ENCODE peak calls at places on chromosomes 1 and 21, in eight cellular contexts. A is cardiac muscle cell; U is CD8-positive, alpha-beta T cell; I is tibial nerve; L is CD8-positive, alpha-beta memory T cell; F is DND-41; V is uterus; T is colonic mucosa. S is an unnamed sample. For H3K4me1, the result is how much of the 10 kb centered on the place peaks cover.

GRCh38 chr1:211247921-211248320 is 11.2 kb upstream of the RCOR3 start:
- DNase-seq in F (no peak), L (no peak), U (no peak), T (no peak), V (no peak), A (peak), I (no peak), S (no peak)

GRCh38 chr1:97806996-97807395 is 113.8 kb downstream of the DPYD start:
- DNase-seq in V (no peak), F (no peak), U (no peak), A (no peak), T (no peak), I (no peak), L (no peak), S (no peak)

GRCh38 chr1:231563253-231563652 is 34.8 kb downstream of the TSNAX start:
- DNase-seq in V (no peak), A (no peak), F (no peak), I (no peak), T (no peak), U (no peak), L (no peak), S (no peak)

GRCh38 chr1:232404227-232404626 is 225.7 kb downstream of the SIPA1L2 start:
- DNase-seq in F (no peak), U (no peak), T (no peak), I (no peak), V (no peak), L (no peak), A (no peak), S (no peak)

GRCh38 chr1:226661965-226662364 is 77.1 kb downstream of the ITPKB start:
- DNase-seq in V (peak), U (peak), I (no peak), L (no peak), F (no peak), T (no peak), A (peak), S (no peak)

GRCh38 chr1:225435487-225435886 is 7.6 kb upstream of the LBR start:
- DNase-seq in V (no peak), L (no peak), A (no peak), T (no peak), F (no peak), I (no peak), U (no peak), S (no peak)

GRCh38 chr21:37921091-37921490 is 4.8 kb upstream of the KCNJ6 start:
- DNase-seq in V (no peak), F (no peak), U (no peak), I (no peak), L (no peak), A (no peak), T (no peak), S (no peak)

GRCh38 chr1:101382135-101382534 is 145.3 kb downstream of the S1PR1 start:
- DNase-seq in U (no peak), V (no peak), A (no peak), I (no peak), F (no peak), T (no peak), L (no peak), S (no peak)

GRCh38 chr1:203512830-203513578 is 19.1 kb downstream of the OPTC start:
- DNase-seq in A (no peak), L (no peak), V (peak), T (no peak), F (no peak), I (no peak), U (no peak), S (no peak)

GRCh38 chr1:40965531-40965930 is 14.0 kb upstream of the CTPS1 start:
- DNase-seq in A (no peak), F (no peak), T (no peak), U (no peak), I (no peak), L (no peak), V (no peak), S (no peak)

GRCh38 chr1:111768625-111769024 is 12.9 kb downstream of the DDX20 start:
- DNase-seq in I (no peak), T (no peak), V (no peak), F (no peak), L (no peak), U (no peak), A (no peak), S (no peak)

GRCh38 chr1:197799271-197799670 is 24.0 kb upstream of the DENND1B start:
- DNase-seq in A (no peak), V (no peak), F (no peak), U (no peak), T (no peak), L (no peak), I (no peak), S (no peak)

GRCh38 chr1:247089616-247090375 is 11.2 kb upstream of the ZNF670 start:
- DNase-seq in L (no peak), U (no peak), F (no peak), T (no peak), V (no peak), I (no peak), A (no peak), S (no peak)

GRCh38 chr1:58781541-58782307 is 2.1 kb downstream of the JUN start:
- DNase-seq in I (peak), A (peak), T (peak), F (peak), V (peak), L (peak), U (peak), S (peak)

GRCh38 chr1:203396595-203397194 is 45.8 kb upstream of the FMOD start:
- DNase-seq in V (no peak), T (no peak), U (no peak), F (no peak), A (no peak), L (no peak), I (no peak), S (no peak)

GRCh38 chr1:22509815-22510214 is 53.5 kb upstream of the EPHA8 start:
- DNase-seq in L (no peak), A (no peak), F (no peak), T (no peak), U (no peak), I (no peak), V (no peak), S (no peak)

GRCh38 chr1:36786425-36786824 is 247.9 kb downstream of the GRIK3 start:
- DNase-seq in T (no peak), F (no peak), A (no peak), I (no peak), L (no peak), U (no peak), V (no peak), S (no peak)

GRCh38 chr1:234619071-234619480 is 9.1 kb upstream of the IRF2BP2 start:
- DNase-seq in F (no peak), T (no peak), L (no peak), U (no peak), V (no peak), I (no peak), A (no peak), S (no peak)

GRCh38 chr21:34888569-34889286 is 160.4 kb downstream of the RUNX1 start:
- DNase-seq in U (peak), T (peak), V (peak), I (peak), A (peak), F (peak), L (peak), S (peak)

GRCh38 chr1:190022709-190023108 is 455.0 kb downstream of the BRINP3 start:
- DNase-seq in A (no peak), V (no peak), U (no peak), L (no peak), F (no peak), I (no peak), T (no peak), S (no peak)

GRCh38 chr1:154809436-154810413 is 60.4 kb downstream of the KCNN3 start:
- DNase-seq in T (no peak), U (no peak), A (no peak), V (peak), L (no peak), F (no peak), I (no peak), S (no peak)

GRCh38 chr1:36161656-36162531 is 5.9 kb downstream of the MAP7D1 start:
- DNase-seq in T (no peak), V (no peak), F (peak), I (no peak), L (peak), U (peak), A (no peak), S (peak)

GRCh38 chr1:97903626-97904025 is 17.2 kb downstream of the DPYD start:
- DNase-seq in V (no peak), I (no peak), F (no peak), A (no peak), T (no peak), U (no peak), L (no peak), S (no peak)

GRCh38 chr1:85579619-85580018 is 942 bp upstream of the CCN1 start:
- DNase-seq in U (no peak), I (no peak), F (no peak), T (no peak), A (no peak), V (peak), L (no peak), S (no peak)

GRCh38 chr1:187892640-187893039 is 1063.9 kb downstream of the PLA2G4A start:
- DNase-seq in A (no peak), V (no peak), L (no peak), T (no peak), I (no peak), F (no peak), U (no peak), S (no peak)

GRCh38 chr1:193216920-193217319 is 30.5 kb upstream of the B3GALT2 start:
- DNase-seq in F (peak), V (no peak), I (no peak), T (no peak), A (no peak), U (no peak), L (no peak), S (no peak)

GRCh38 chr1:203937678-203938330 is 76.4 kb downstream of the SNRPE start:
- DNase-seq in L (no peak), A (no peak), T (no peak), U (no peak), I (no peak), F (no peak), V (no peak), S (no peak)

GRCh38 chr1:191671236-191671635 is 487.0 kb upstream of the RGS18 start:
- DNase-seq in V (no peak), F (no peak), A (no peak), T (no peak), I (no peak), L (no peak), U (no peak), S (no peak)

DNA sequence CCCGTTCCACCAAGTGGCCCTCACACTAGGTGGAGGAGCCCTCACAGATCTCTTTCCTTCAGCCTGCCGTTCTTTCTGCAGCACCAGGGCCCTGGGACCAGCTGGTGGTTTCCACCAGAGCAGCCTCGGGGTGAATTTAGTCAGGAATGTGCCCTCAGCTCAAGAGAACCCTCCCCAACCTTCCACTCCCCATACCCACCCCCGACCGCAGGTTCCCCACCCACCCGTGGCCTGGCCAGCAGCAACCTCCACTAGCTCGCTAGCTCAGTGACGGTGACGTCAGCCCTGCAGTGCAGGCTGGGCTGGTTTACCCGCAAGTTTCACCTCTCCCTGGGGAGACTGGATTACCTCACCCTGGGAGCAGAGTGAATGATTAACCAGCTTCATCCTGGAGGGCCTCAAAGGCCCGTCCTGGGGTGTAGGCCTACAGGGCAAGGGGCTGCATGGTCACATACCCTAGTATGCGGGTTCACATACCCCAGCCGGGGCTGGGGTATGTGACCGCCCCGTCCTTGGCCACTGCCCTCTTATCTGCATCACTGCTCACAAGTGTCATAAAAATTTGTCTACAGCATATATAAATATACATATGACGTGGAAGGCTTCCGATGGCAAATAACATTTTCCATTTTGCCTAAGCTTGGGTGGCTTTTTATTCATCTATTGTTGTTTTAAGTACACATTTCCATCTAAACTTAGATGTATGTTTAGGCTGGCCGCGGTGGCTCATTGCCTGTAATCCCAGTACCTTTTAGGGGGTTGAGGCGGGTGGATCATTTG is 24.5 kb downstream of the ELF3 start:
- DNase-seq in I (peak), V (peak), T (peak), A (peak), L (no peak), F (peak), U (no peak), S (no peak)
- H3K4me1 ChIP-seq in I (under half), V (under half), T (under half), A (under half), L (under half), F (under half), U (under half), S (under half)

GRCh38 chr1:39574646-39575045 is 1.9 kb downstream of the PABPC4 start:
- DNase-seq in A (peak), L (no peak), V (no peak), T (peak), U (no peak), F (no peak), I (no peak), S (no peak)
- H3K4me1 ChIP-seq in A (under half), L (under half), V (under half), T (under half), U (under half), F (under half), I (under half), S (under half)

GRCh38 chr1:11805454-11806306 is at the start of the genes CLCN6 and MTHFR:
- DNase-seq in I (peak), L (peak), U (peak), V (peak), T (peak), F (peak), A (peak), S (peak)

GRCh38 chr1:11800756-11801433 is 4.9 kb downstream of the MTHFR start:
- DNase-seq in L (no peak), F (no peak), A (no peak), U (no peak), T (no peak), V (no peak), I (no peak), S (no peak)

GRCh38 chr1:11804666-11805453 is 904 bp downstream of the MTHFR start:
- DNase-seq in L (peak), A (peak), V (peak), T (peak), U (peak), F (no peak), I (no peak), S (no peak)

GRCh38 chr1:11802616-11802972 is 3.2 kb downstream of the MTHFR start:
- DNase-seq in V (no peak), F (no peak), U (no peak), L (no peak), A (peak), T (peak), I (no peak), S (no peak)

DNA sequence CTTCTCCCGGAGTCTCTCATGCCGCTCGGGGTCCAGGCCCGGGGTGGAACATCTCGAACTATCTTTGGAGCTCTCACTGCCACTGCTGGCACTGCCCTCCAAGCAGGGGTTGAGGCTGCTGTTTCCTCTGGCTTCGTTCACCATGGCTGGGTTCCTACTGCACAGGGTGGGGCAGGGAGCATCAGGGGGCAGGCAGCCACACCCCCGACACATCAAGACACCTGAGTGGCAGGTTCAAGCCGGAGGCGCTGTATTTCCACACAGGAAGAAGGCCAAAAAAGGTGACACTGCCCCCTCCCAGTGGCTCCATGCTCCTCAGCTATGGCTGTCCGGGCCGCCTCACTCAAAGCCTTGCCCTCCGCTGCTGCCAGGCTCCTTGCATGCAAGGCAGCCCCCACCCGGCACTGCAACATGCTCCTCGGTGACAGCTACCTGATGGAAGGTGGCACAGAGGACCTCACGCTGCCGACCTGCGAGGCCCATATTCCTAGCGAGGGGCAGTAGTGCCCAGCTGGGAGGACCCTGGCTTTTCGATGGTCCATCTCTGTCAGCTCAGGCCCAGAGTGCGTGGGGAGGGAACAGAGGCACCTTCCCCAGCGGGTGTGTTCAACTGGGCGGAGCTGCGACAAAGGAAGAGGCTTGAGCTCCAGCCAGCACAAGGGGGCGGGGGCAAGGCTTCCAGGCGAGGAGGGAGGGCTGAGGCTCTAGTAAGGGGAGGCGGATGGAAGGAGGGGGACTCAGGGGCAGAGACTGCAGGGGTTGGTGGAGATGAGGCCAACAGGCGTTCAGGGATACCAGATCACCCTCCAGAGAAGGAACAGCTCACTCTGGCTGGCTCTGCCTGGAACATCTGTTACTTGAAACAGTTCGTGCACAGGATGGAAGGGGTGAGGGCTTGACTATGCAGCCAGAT is 2.5 kb downstream of the MTHFR start:
- DNase-seq in A (peak), U (peak), I (peak), V (peak), L (peak), F (peak), T (peak), S (peak)
- H3K4me1 ChIP-seq in A (under half), U (under half), I (under half), V (under half), L (half or more), F (under half), T (under half), S (half or more)

GRCh38 chr1:230083746-230084407 is 16.8 kb downstream of the GALNT2 start:
- DNase-seq in F (no peak), A (no peak), U (no peak), V (no peak), T (no peak), L (no peak), I (no peak), S (no peak)

GRCh38 chr1:230084408-230085177 is 17.6 kb downstream of the GALNT2 start:
- DNase-seq in T (no peak), V (no peak), I (peak), F (peak), L (no peak), A (no peak), U (peak), S (no peak)

GRCh38 chr1:230085178-230085515 is 18.1 kb downstream of the GALNT2 start:
- DNase-seq in V (no peak), T (no peak), I (no peak), F (no peak), L (no peak), U (no peak), A (no peak), S (no peak)

GRCh38 chr1:230081751-230082150 is 14.7 kb downstream of the GALNT2 start:
- DNase-seq in A (no peak), U (no peak), V (no peak), L (no peak), T (no peak), I (no peak), F (no peak), S (no peak)

GRCh38 chr1:230083053-230083452 is 16.0 kb downstream of the GALNT2 start:
- DNase-seq in U (no peak), T (no peak), F (no peak), V (no peak), A (no peak), I (no peak), L (no peak), S (no peak)
- H3K4me1 ChIP-seq in U (under half), T (under half), F (half or more), V (under half), A (under half), I (under half), L (under half), S (under half)

GRCh38 chr21:18722193-18722592 is 318.6 kb upstream of the TMPRSS15 start:
- DNase-seq in T (no peak), I (no peak), U (no peak), L (no peak), F (no peak), V (no peak), A (no peak), S (no peak)

DNA sequence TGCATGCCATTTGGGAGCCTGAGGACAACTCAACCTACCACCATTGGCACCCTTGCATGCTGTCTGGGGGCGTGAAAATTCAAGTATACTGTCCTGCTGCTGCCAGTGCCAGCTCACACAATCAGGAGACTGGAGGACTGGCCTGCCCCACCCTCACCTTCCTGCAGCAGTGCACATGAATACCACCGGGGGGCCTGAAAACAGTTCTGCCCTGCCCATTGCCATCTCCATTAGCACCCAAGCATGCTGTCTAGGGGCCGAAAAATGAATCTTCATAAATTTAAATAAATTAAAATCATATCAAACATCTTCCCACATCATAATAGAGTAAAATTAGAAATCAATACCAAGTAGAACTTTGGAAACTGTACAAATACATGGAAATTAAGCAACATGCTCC is 322.1 kb upstream of the TMPRSS15 start:
- DNase-seq in A (peak), L (no peak), F (no peak), U (no peak), I (no peak), T (no peak), V (no peak), S (no peak)
- H3K4me1 ChIP-seq in A (under half), L (under half), F (under half), U (under half), I (under half), T (under half), V (under half), S (under half)

DNA sequence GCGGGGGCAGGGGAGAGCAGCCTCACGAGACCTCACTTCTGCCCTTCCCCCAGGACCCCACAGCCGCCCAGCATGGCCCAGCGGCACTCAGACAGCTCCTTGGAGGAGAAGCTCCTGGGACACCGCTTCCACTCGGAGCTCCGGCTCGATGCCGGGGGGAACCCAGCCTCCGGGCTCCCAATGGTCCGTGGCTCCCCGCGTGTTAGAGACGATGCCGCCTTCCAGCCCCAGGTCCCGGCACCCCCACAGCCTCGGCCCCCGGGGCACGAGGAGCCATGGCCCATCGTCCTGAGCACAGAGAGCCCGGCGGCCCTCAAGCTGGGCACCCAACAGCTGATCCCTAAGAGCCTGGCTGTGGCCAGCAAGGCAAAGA is 8.5 kb downstream of the ARHGEF16 start:
- DNase-seq in U (no peak), L (no peak), A (no peak), V (no peak), F (no peak), I (no peak), T (no peak), S (no peak)
- H3K4me1 ChIP-seq in U (under half), L (under half), A (under half), V (under half), F (under half), I (under half), T (under half), S (under half)

GRCh38 chr1:181135462-181135781 is 46.9 kb downstream of the IER5 start:
- DNase-seq in I (no peak), L (no peak), F (peak), U (no peak), V (no peak), A (no peak), T (peak), S (no peak)

GRCh38 chr1:181133969-181134418 is 45.5 kb downstream of the IER5 start:
- DNase-seq in U (no peak), I (no peak), T (no peak), L (no peak), F (no peak), V (no peak), A (no peak), S (no peak)

GRCh38 chr1:181131255-181131901 is 42.9 kb downstream of the IER5 start:
- DNase-seq in T (no peak), V (no peak), L (no peak), F (no peak), U (no peak), I (no peak), A (no peak), S (no peak)

GRCh38 chr1:181134543-181135461 is 46.3 kb downstream of the IER5 start:
- DNase-seq in T (peak), F (peak), L (no peak), V (no peak), U (no peak), A (no peak), I (no peak), S (no peak)

GRCh38 chr1:181133441-181133951 is 45.0 kb downstream of the IER5 start:
- DNase-seq in I (no peak), L (no peak), T (no peak), V (no peak), U (no peak), F (no peak), A (no peak), S (no peak)
- H3K4me1 ChIP-seq in I (under half), L (under half), T (under half), V (under half), U (under half), F (under half), A (under half), S (under half)